ENCODE peak calls at places on chromosomes 7 and 10, in eight cellular contexts. N, T, R, F, H, Z, S and B are unnamed samples.

GRCh38 chr7:151231964-151232271 is 365 bp upstream of the CHPF2 start:
- DNase-seq in N (no peak), T (no peak), R (no peak), F (peak), H (no peak), Z (no peak), S (no peak), B (no peak)

GRCh38 chr10:21246178-21246577 is 279.3 kb downstream of the SKIDA1 start:
- DNase-seq in N (no peak), T (no peak), R (no peak), F (no peak), H (no peak), Z (no peak), S (no peak), B (no peak)

GRCh38 chr10:73577788-73578187 is 13.4 kb downstream of the USP54 start:
- DNase-seq in N (no peak), T (peak), R (no peak), F (no peak), H (peak), Z (no peak), S (no peak), B (no peak)

GRCh38 chr7:92832623-92833023 is 3.8 kb downstream of the CDK6 start:
- DNase-seq in N (no peak), T (no peak), R (no peak), F (no peak), H (no peak), Z (no peak), S (no peak), B (no peak)

GRCh38 chr10:125169279-125169678 is 8.9 kb upstream of the CTBP2 start:
- DNase-seq in N (no peak), T (no peak), R (no peak), F (no peak), H (no peak), Z (no peak), S (no peak), B (no peak)

GRCh38 chr7:47778153-47778661 is 170.1 kb downstream of the PKD1L1 start:
- DNase-seq in N (no peak), T (no peak), R (no peak), F (no peak), H (no peak), Z (no peak), S (no peak), B (no peak)

GRCh38 chr7:105444342-105444938 is 55.7 kb upstream of the SRPK2 start:
- DNase-seq in N (no peak), T (peak), R (no peak), F (no peak), H (no peak), Z (no peak), S (no peak), B (no peak)

GRCh38 chr7:70134029-70134445 is 535.8 kb downstream of the AUTS2 start:
- DNase-seq in N (no peak), T (no peak), R (no peak), F (peak), H (no peak), Z (no peak), S (no peak), B (no peak)

GRCh38 chr10:3068201-3068967 is 1.0 kb downstream of the PFKP start:
- DNase-seq in N (peak), T (peak), R (peak), F (no peak), H (peak), Z (no peak), S (peak), B (no peak)

GRCh38 chr10:99681553-99681952 is 22.2 kb downstream of the ENTPD7 start:
- DNase-seq in N (no peak), T (no peak), R (no peak), F (no peak), H (no peak), Z (no peak), S (no peak), B (peak)

GRCh38 chr7:27112960-27113949 is 10.8 kb upstream of the HOXA2 start:
- DNase-seq in N (no peak), T (peak), R (no peak), F (peak), H (no peak), Z (no peak), S (no peak), B (peak)

GRCh38 chr7:138768251-138768650 is 29.5 kb upstream of the TMEM213 start:
- DNase-seq in N (no peak), T (no peak), R (peak), F (no peak), H (no peak), Z (no peak), S (no peak), B (no peak)

GRCh38 chr7:129247087-129247486 is 22.3 kb downstream of the AHCYL2 start:
- DNase-seq in N (no peak), T (no peak), R (no peak), F (no peak), H (no peak), Z (no peak), S (no peak), B (no peak)

GRCh38 chr7:95102662-95103061 is 195.3 kb downstream of the PPP1R9A start:
- DNase-seq in N (no peak), T (no peak), R (no peak), F (no peak), H (no peak), Z (peak), S (no peak), B (no peak)

GRCh38 chr10:114902151-114902550 is 35.8 kb upstream of the TRUB1 start:
- DNase-seq in N (no peak), T (no peak), R (no peak), F (no peak), H (no peak), Z (no peak), S (no peak), B (no peak)

GRCh38 chr7:158761945-158762344 is 57.3 kb upstream of the NCAPG2 start:
- DNase-seq in N (no peak), T (no peak), R (no peak), F (no peak), H (no peak), Z (no peak), S (no peak), B (no peak)

GRCh38 chr7:51229106-51229537 is 87.5 kb downstream of the COBL start:
- DNase-seq in N (no peak), T (no peak), R (no peak), F (no peak), H (no peak), Z (no peak), S (no peak), B (no peak)

GRCh38 chr10:10056958-10057357 is 960.7 kb upstream of the CELF2 start:
- DNase-seq in N (no peak), T (peak), R (no peak), F (no peak), H (no peak), Z (no peak), S (no peak), B (no peak)

GRCh38 chr7:27242580-27243339 is at the start of gene EVX1:
- DNase-seq in N (peak), T (peak), R (no peak), F (peak), H (no peak), Z (no peak), S (no peak), B (no peak)